ENCODE peak calls at places on chromosomes 6 and 20, in nine cellular contexts. E is HCT116, Y is GM23338, F is PC-3, J is OCI-LY7, G is neural progenitor cell, L is MM.1S, O is GM23248, V is SK-N-SH. W is an unnamed sample. For H3K4me1, the result is how much of the 10 kb centered on the place peaks cover.

GRCh38 chr20:36919715-36920333 is 31.7 kb downstream of the SAMHD1 start:
- DNase-seq in L (peak), V (peak), O (peak), Y (peak), E (peak), G (peak), F (peak), J (peak), W (peak)

GRCh38 chr20:5991623-5992441 is 41.4 kb downstream of the MCM8 start:
- DNase-seq in L (no peak), O (peak), J (no peak), V (no peak), Y (no peak), E (no peak), G (no peak), F (peak), W (peak)

GRCh38 chr6:35363293-35363750 is 21.0 kb downstream of the PPARD start:
- DNase-seq in E (no peak), G (peak), O (peak), L (no peak), J (no peak), V (peak), Y (peak), F (no peak), W (peak)

GRCh38 chr20:48042628-48043027 is 257.3 kb upstream of the SULF2 start:
- DNase-seq in F (no peak), V (no peak), G (no peak), Y (no peak), L (no peak), E (no peak), J (no peak), O (no peak), W (no peak)

GRCh38 chr6:143215363-143215762 is 154.7 kb downstream of the AIG1 start:
- DNase-seq in O (peak), Y (no peak), E (no peak), L (no peak), J (no peak), F (peak), G (no peak), V (no peak), W (no peak)

GRCh38 chr6:156557269-156557885 is 219.8 kb upstream of the ARID1B start:
- DNase-seq in Y (peak), V (no peak), F (peak), O (peak), G (peak), E (no peak), L (no peak), J (no peak), W (peak)

GRCh38 chr20:57695012-57695411 is 14.8 kb downstream of the PMEPA1 start:
- DNase-seq in V (no peak), Y (no peak), F (peak), J (no peak), O (no peak), G (no peak), E (peak), L (no peak), W (no peak)

GRCh38 chr20:9609892-9610502 is 95.6 kb downstream of the LAMP5 start:
- DNase-seq in L (peak), G (peak), J (peak), Y (peak), V (peak), E (peak), O (peak), F (peak), W (peak)

GRCh38 chr6:29943053-29943966 is 978 bp downstream of the HLA-A start:
- DNase-seq in O (peak), Y (peak), F (no peak), G (no peak), V (peak), L (no peak), E (no peak), J (no peak), W (no peak)

GRCh38 chr6:151141685-151142084 is 98.1 kb upstream of the AKAP12 start:
- DNase-seq in Y (no peak), L (peak), V (no peak), F (peak), J (no peak), E (no peak), O (no peak), G (no peak), W (peak)

GRCh38 chr20:57327820-57328219 is 1.8 kb upstream of the SPO11 start:
- DNase-seq in E (no peak), Y (no peak), L (no peak), O (no peak), V (no peak), G (no peak), F (no peak), J (no peak), W (no peak)

GRCh38 chr20:54201268-54201846 is 6.5 kb upstream of the PFDN4 start:
- DNase-seq in J (no peak), Y (no peak), O (no peak), E (no peak), G (no peak), L (no peak), V (no peak), F (no peak), W (no peak)

GRCh38 chr6:6220718-6221117 is 99.7 kb downstream of the F13A1 start:
- DNase-seq in E (no peak), Y (peak), J (peak), O (peak), G (no peak), F (peak), V (no peak), L (peak), W (no peak)

GRCh38 chr6:83904395-83904794 is 44.9 kb downstream of the CYB5R4 start:
- DNase-seq in E (no peak), L (no peak), F (no peak), J (no peak), O (no peak), V (no peak), G (no peak), Y (no peak), W (no peak)

GRCh38 chr20:17936791-17937687 is 31.6 kb downstream of the SNX5 start:
- DNase-seq in O (peak), Y (peak), V (no peak), F (no peak), E (no peak), L (no peak), G (no peak), J (no peak), W (peak)

GRCh38 chr6:381742-382461 is 9.7 kb upstream of the IRF4 start:
- DNase-seq in G (no peak), L (peak), F (no peak), E (no peak), J (no peak), V (no peak), O (no peak), Y (no peak), W (no peak)
- TF ChIP-seq EZH2phosphoT487 in G (no peak), L (no peak), F (no peak), E (no peak), J (no peak), V (no peak), O (no peak), Y (no peak), W (no peak)

GRCh38 chr6:45229416-45229815 is 98.7 kb upstream of the RUNX2 start:
- DNase-seq in G (no peak), O (no peak), E (no peak), J (no peak), F (no peak), V (no peak), Y (no peak), L (no peak), W (no peak)
- H2AFZ ChIP-seq in G (no peak), O (no peak), E (no peak), J (no peak), F (no peak), V (no peak), Y (no peak), L (no peak), W (no peak)

DNA sequence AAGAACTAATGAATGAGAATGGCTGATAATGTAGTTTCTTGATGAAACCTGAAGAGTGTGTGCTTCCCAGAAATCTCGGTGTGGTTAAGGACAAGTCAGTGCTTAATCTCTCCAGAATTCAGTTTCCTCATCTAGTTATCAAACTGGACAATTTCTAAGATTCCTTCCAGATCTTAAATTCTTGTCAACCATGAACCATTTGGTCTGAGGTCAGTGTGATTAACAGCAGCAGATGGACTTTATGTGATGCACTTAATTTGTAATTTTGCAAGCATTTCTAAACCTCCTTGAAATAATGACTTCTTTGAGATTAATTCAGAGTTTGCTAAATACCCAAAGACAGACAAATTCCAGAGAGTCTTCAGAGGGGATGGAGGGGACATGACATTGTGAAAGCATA is 160.4 kb downstream of the KIF16B start:
- DNase-seq in E (no peak), O (no peak), G (no peak), V (no peak), Y (no peak), L (no peak), J (no peak), F (no peak), W (no peak)
- H3K4me1 ChIP-seq in E (under half), O (under half), G (under half), V (under half), Y (under half), L (under half), J (under half), F (under half), W (under half)

GRCh38 chr20:39013662-39014109 is 51.5 kb downstream of the DHX35 start:
- DNase-seq in V (no peak), E (no peak), F (no peak), J (no peak), Y (no peak), O (no peak), L (no peak), G (no peak), W (no peak)

GRCh38 chr20:39016076-39016475 is 53.9 kb downstream of the DHX35 start:
- DNase-seq in L (no peak), Y (no peak), J (no peak), E (no peak), G (no peak), V (no peak), O (no peak), F (no peak), W (no peak)

GRCh38 chr20:39004508-39004907 is 42.4 kb downstream of the DHX35 start:
- DNase-seq in Y (no peak), G (no peak), L (peak), O (no peak), E (no peak), F (peak), V (no peak), J (no peak), W (peak)

GRCh38 chr20:39009348-39009747 is 47.2 kb downstream of the DHX35 start:
- DNase-seq in V (no peak), J (no peak), F (no peak), L (no peak), G (no peak), E (no peak), Y (no peak), O (no peak), W (no peak)

GRCh38 chr20:39010496-39010895 is 48.4 kb downstream of the DHX35 start:
- DNase-seq in G (peak), V (no peak), E (no peak), J (no peak), L (no peak), Y (peak), O (no peak), F (no peak), W (no peak)
- TF ChIP-seq EZH2phosphoT487 in G (no peak), V (no peak), E (no peak), J (no peak), L (no peak), Y (no peak), O (no peak), F (no peak), W (no peak)

DNA sequence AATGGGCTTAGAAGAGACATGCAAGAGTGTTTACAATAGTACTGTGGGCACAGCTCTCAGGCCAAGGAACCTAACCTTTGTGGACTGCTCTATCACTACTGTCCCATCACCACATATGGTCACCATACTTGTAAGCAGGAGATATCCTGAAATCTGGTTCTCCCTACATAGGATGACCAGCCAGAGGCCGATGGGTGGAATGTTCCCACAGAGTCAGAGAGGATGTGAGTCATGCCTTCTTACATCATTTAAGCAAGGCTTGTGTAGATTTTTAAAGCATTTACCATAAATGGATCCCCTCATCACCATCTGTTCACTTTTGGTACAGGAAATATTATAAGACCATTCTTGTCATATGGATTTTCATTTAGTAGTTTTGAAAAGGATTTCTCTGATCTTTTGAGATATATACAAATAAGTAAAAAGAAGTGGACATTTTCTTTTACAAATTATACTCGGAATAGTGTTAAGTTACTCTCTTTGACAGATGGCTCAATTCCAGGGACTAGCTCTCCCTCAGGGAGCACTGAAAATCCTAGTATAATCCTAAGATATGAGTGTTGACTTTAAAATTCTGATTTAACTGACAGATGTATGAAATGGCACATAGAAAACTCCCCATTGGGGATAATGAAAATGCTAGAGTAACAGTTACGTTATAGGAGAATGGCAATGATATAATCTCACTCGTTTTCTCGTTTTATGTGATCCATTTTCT is 6.6 kb downstream of the HTR1B start:
- DNase-seq in O (peak), J (no peak), F (peak), E (peak), Y (no peak), V (no peak), L (no peak), G (no peak), W (peak)
- H2AFZ ChIP-seq in O (peak), J (no peak), F (no peak), E (peak), Y (no peak), V (peak), L (no peak), G (no peak), W (no peak)

GRCh38 chr6:52574709-52575489 is 2.0 kb downstream of the TRAM2 start:
- DNase-seq in G (no peak), V (no peak), L (peak), O (peak), E (no peak), J (no peak), F (no peak), Y (no peak), W (peak)

GRCh38 chr6:52576054-52576391 is 837 bp downstream of the TRAM2 start:
- DNase-seq in G (no peak), F (no peak), J (no peak), E (no peak), V (no peak), O (no peak), L (no peak), Y (no peak), W (no peak)

GRCh38 chr6:52577022-52577777 is at the start of gene TRAM2:
- DNase-seq in G (peak), O (peak), Y (peak), J (peak), L (peak), E (peak), F (peak), V (peak), W (peak)

GRCh38 chr6:52576392-52577021 is 353 bp downstream of the TRAM2 start:
- DNase-seq in Y (peak), L (peak), G (peak), F (peak), V (peak), O (peak), J (peak), E (peak), W (peak)

GRCh38 chr6:52575490-52575868 is 1.4 kb downstream of the TRAM2 start:
- DNase-seq in O (peak), Y (no peak), L (no peak), V (no peak), J (no peak), E (no peak), G (no peak), F (no peak), W (no peak)
- H3K4me1 ChIP-seq in O (under half), Y (under half), L (under half), V (under half), J (half or more), E (under half), G (under half), F (under half), W (under half)

GRCh38 chr6:135505648-135506047 is 8.1 kb upstream of the AHI1 start:
- DNase-seq in O (peak), Y (peak), F (no peak), E (no peak), L (no peak), G (no peak), J (no peak), V (no peak), W (peak)
- TF ChIP-seq EZH2phosphoT487 in O (no peak), Y (no peak), F (no peak), E (no peak), L (no peak), G (no peak), J (no peak), V (no peak), W (no peak)

GRCh38 chr6:42155293-42155692 is 12.9 kb upstream of the C6orf132 start:
- DNase-seq in J (no peak), V (no peak), O (no peak), F (no peak), E (no peak), Y (no peak), G (no peak), L (no peak), W (no peak)

GRCh38 chr6:42152024-42152423 is 9.6 kb upstream of the C6orf132 start:
- DNase-seq in F (no peak), Y (peak), E (no peak), L (no peak), J (no peak), O (no peak), V (no peak), G (no peak), W (no peak)

GRCh38 chr6:42154461-42155209 is 12.2 kb upstream of the C6orf132 start:
- DNase-seq in V (no peak), E (no peak), Y (no peak), L (no peak), J (no peak), O (no peak), G (no peak), F (no peak), W (no peak)

GRCh38 chr6:42156638-42157037 is 14.2 kb upstream of the C6orf132 start:
- DNase-seq in V (no peak), O (no peak), G (no peak), E (no peak), L (no peak), J (no peak), F (no peak), Y (no peak), W (no peak)

DNA sequence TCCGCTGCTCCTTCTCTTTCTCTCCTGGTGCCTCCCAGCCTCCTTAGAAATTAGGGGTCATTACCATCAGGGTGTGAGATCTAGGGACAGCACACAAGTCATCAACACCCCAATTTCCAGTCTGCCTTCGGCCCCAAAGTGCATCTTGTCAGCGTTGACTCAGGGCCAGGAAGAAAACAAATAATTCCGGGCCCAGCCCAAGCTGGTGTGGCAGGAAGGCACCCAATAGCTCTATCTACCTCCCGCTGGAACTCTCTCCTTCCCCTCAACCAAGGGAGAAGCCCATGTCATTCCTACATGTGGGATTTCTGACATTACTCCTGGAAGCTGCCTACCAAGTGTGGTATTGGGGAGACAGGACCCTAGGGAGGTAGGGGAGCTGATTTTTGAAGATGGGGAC is 11.5 kb upstream of the C6orf132 start:
- DNase-seq in E (no peak), V (no peak), O (no peak), L (no peak), F (no peak), G (no peak), Y (no peak), J (no peak), W (no peak)
- H2AFZ ChIP-seq in E (no peak), V (no peak), O (no peak), L (no peak), F (no peak), G (no peak), Y (no peak), J (no peak), W (no peak)

DNA sequence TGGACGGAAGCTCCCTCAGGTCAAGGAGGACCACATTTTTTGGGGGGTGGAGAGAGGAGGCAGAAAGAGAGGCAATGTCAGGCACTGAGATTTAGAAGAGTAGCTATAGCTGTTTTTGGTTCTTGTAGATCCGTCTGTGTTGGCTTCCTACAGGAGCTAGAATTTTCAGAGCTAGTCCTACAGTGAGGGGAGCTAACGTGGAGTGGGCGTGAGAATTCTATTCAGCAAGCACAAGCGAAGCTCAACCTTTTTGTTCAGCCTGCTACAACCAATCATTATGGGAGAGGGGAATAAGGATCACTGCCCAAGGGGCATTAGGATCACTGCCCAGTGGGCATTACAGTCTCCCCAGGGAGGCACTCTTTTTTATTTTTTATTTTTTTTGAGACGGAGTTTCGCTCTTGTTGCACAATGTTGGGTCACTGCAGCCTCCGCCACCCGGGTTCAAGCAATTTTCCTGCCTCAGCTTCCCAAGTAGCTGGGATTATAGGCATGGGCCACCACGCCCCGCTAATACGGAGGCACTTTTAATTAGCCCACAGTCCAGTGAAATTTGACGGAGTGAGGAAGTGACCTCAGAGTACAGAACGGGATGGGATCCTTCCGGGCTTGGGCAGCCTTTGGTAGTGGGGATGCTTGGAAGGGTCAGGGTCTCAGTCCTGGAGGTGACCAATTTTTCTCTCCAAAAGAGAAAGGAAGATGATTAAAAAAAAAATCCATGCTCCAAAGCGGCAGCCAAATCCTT is 1.1 kb upstream of the PANK2 start:
- DNase-seq in E (peak), V (no peak), Y (peak), L (no peak), O (peak), J (no peak), F (peak), G (peak), W (no peak)
- H3K4me1 ChIP-seq in E (under half), V (under half), Y (under half), L (under half), O (under half), J (under half), F (under half), G (under half), W (under half)

GRCh38 chr6:132067286-132067685 is 116.1 kb upstream of the CCN2 start:
- DNase-seq in E (no peak), V (no peak), O (peak), J (no peak), F (no peak), L (no peak), G (no peak), Y (no peak), W (no peak)
- TF ChIP-seq EZH2phosphoT487 in E (no peak), V (no peak), O (no peak), J (no peak), F (no peak), L (no peak), G (no peak), Y (no peak), W (no peak)